ENCODE peak calls at places on chromosomes 4 and X, in ten cellular contexts. K, A, S, Y, E, B, R, D, I and T are unnamed samples.

GRCh38 chr4:89294583-89295244 is 12.9 kb downstream of the GPRIN3 start:
- DNase-seq in A (no peak), E (no peak), B (no peak), R (no peak), Y (no peak), K (no peak), I (no peak), S (no peak), D (no peak), T (no peak)

GRCh38 chrX:13658602-13659001 is 5.7 kb downstream of the TCEANC start:
- DNase-seq in B (no peak), S (no peak), A (no peak), R (no peak), D (no peak), I (peak), K (no peak), E (peak), Y (no peak), T (no peak)

GRCh38 chrX:94977986-94978385 is 1304.0 kb downstream of the FAM133A start:
- DNase-seq in K (no peak), E (no peak), S (no peak), I (no peak), R (no peak), Y (no peak), D (no peak), B (no peak), A (no peak), T (no peak)

GRCh38 chr4:124727331-124727730 is 14.8 kb upstream of the ANKRD50 start:
- DNase-seq in B (no peak), I (no peak), R (no peak), E (peak), S (no peak), K (no peak), D (no peak), Y (no peak), A (peak), T (no peak)

GRCh38 chrX:101774340-101774739 is 114.7 kb upstream of the ARMCX2 start:
- DNase-seq in A (no peak), I (no peak), D (no peak), B (no peak), S (no peak), R (no peak), E (no peak), Y (no peak), K (no peak), T (no peak)

GRCh38 chrX:79161655-79162054 is 17.2 kb downstream of the GPR174 start:
- DNase-seq in A (no peak), B (peak), R (peak), I (no peak), K (no peak), Y (no peak), E (no peak), S (no peak), D (no peak), T (no peak)

GRCh38 chr4:76984127-76984526 is 34.6 kb downstream of the SEPTIN11 start:
- DNase-seq in D (peak), I (no peak), R (no peak), Y (no peak), E (peak), B (no peak), A (peak), S (no peak), K (no peak), T (no peak)

GRCh38 chrX:12080265-12080664 is 58.0 kb upstream of the FRMPD4 start:
- DNase-seq in I (peak), A (peak), B (no peak), Y (no peak), D (no peak), R (no peak), E (peak), K (no peak), S (no peak), T (no peak)

GRCh38 chr4:82770607-82771006 is 28.0 kb downstream of the SCD5 start:
- DNase-seq in K (no peak), D (no peak), S (no peak), E (no peak), Y (no peak), R (no peak), B (no peak), I (no peak), A (no peak), T (peak)

GRCh38 chrX:139642241-139642927 is 65.6 kb downstream of the MCF2 start:
- DNase-seq in K (no peak), Y (no peak), R (no peak), E (no peak), D (no peak), B (no peak), A (peak), I (peak), S (no peak), T (no peak)

GRCh38 chrX:102548231-102548630 is 31.7 kb upstream of the TMSB15A start:
- DNase-seq in Y (no peak), D (no peak), E (no peak), I (no peak), B (no peak), A (no peak), R (no peak), K (no peak), S (no peak), T (no peak)

GRCh38 chrX:46354481-46354880 is 190.7 kb downstream of the ZNF674 start:
- DNase-seq in E (no peak), A (no peak), I (no peak), S (no peak), D (no peak), Y (no peak), K (no peak), B (no peak), R (no peak), T (no peak)

GRCh38 chr4:19780871-19781270 is 470.8 kb upstream of the SLIT2 start:
- DNase-seq in B (no peak), D (no peak), R (no peak), S (no peak), Y (no peak), A (no peak), E (no peak), K (no peak), I (no peak), T (no peak)

GRCh38 chrX:22081475-22082092 is 49.5 kb downstream of the PHEX start:
- DNase-seq in Y (peak), E (peak), R (peak), I (peak), K (no peak), A (peak), D (peak), S (peak), B (peak), T (no peak)

GRCh38 chrX:52923781-52924241 is 26.7 kb downstream of the FAM156B start:
- DNase-seq in K (no peak), Y (peak), S (no peak), B (no peak), R (no peak), D (peak), E (peak), I (no peak), A (peak), T (no peak)

GRCh38 chr4:14168919-14169318 is 541.4 kb upstream of the BOD1L1 start:
- DNase-seq in Y (peak), A (peak), S (no peak), E (peak), R (no peak), B (no peak), K (peak), I (no peak), D (no peak), T (no peak)

GRCh38 chr4:41360214-41360910 is 103.6 kb downstream of the UCHL1 start:
- DNase-seq in D (peak), K (no peak), A (peak), B (no peak), I (peak), R (no peak), Y (peak), E (peak), S (peak), T (peak)

GRCh38 chrX:15447985-15448639 is 45.0 kb downstream of the PIR start:
- DNase-seq in D (no peak), E (peak), S (no peak), K (no peak), I (peak), R (no peak), B (no peak), A (peak), Y (no peak), T (no peak)

GRCh38 chr4:133839326-133839725 is 362.3 kb downstream of the PABPC4L start:
- DNase-seq in K (no peak), A (no peak), S (no peak), Y (no peak), E (peak), D (no peak), R (no peak), I (no peak), B (no peak), T (no peak)

GRCh38 chrX:41705680-41706374 is 17.1 kb downstream of the GPR34 start:
- DNase-seq in R (no peak), E (no peak), I (no peak), B (no peak), Y (no peak), S (no peak), D (no peak), A (no peak), K (no peak), T (no peak)
- H3K27ac ChIP-seq in R (no peak), E (no peak), I (no peak), B (no peak), Y (peak), S (no peak), D (no peak), A (no peak), K (no peak), T (no peak)

GRCh38 chr4:1084394-1084793 is 29.0 kb downstream of the RNF212 start:
- DNase-seq in I (no peak), E (no peak), B (no peak), Y (no peak), R (no peak), S (no peak), K (no peak), D (no peak), A (no peak), T (no peak)

GRCh38 chr4:1080432-1080831 is 32.9 kb downstream of the RNF212 start:
- DNase-seq in Y (no peak), E (no peak), S (no peak), B (no peak), I (no peak), K (no peak), A (no peak), R (no peak), D (no peak), T (no peak)

GRCh38 chr4:1080961-1081688 is 32.2 kb downstream of the RNF212 start:
- DNase-seq in D (no peak), I (no peak), K (peak), B (no peak), Y (no peak), E (peak), R (no peak), A (peak), S (no peak), T (no peak)

GRCh38 chr4:1081689-1082040 is 31.7 kb downstream of the RNF212 start:
- DNase-seq in R (no peak), A (no peak), I (no peak), Y (no peak), D (no peak), B (no peak), S (no peak), K (no peak), E (peak), T (no peak)

GRCh38 chr4:1082215-1083182 is 30.9 kb downstream of the RNF212 start:
- DNase-seq in I (no peak), S (peak), D (peak), B (no peak), R (no peak), K (peak), A (peak), Y (peak), E (peak), T (no peak)
- H3K27ac ChIP-seq in I (no peak), S (no peak), D (no peak), B (no peak), R (no peak), K (peak), A (no peak), Y (peak), E (no peak), T (no peak)

GRCh38 chr4:118954246-118954645 is 65.6 kb downstream of the SYNPO2 start:
- DNase-seq in S (no peak), I (no peak), A (peak), D (no peak), B (no peak), E (peak), K (no peak), R (no peak), Y (no peak), T (no peak)
- H3K27ac ChIP-seq in S (peak), I (no peak), A (no peak), D (peak), B (no peak), E (no peak), K (no peak), R (no peak), Y (peak), T (no peak)

DNA sequence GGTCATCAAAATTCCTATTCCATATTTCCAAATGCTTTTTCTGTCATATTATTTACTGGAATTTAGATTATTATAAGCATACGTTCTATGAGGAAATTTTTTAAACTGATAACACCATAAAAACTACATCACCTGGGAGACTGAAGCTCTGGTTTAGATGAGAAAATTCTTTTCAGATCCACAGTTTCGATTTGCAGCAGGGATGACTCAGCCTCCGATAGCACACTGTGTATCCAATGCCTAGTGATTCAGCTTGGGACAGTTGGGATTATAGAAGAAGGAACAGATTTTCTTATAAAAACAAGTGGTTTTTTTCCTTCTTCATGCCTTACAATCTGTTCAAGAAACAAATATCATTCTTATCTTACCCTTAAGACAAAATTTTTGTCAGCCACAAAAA is 129.0 kb downstream of the FBXO8 start:
- DNase-seq in D (peak), R (no peak), A (peak), E (peak), S (no peak), I (no peak), B (no peak), K (no peak), Y (no peak), T (no peak)
- H3K27ac ChIP-seq in D (peak), R (no peak), A (no peak), E (no peak), S (peak), I (no peak), B (no peak), K (no peak), Y (no peak), T (no peak)